ENCODE peak calls at places on chromosome 20, in five cellular contexts. U, D, W, Q and R are unnamed samples.

GRCh38 chr20:64111841-64112641 is 4.7 kb upstream of the NPBWR2 start:
- DNase-seq in U (peak), D (no peak), W (no peak), Q (peak), R (no peak)

GRCh38 chr20:40683894-40684268 is 5.2 kb downstream of the MAFB start:
- DNase-seq in U (no peak), D (no peak), W (no peak), Q (no peak), R (no peak)

GRCh38 chr20:12695937-12696336 is 312.8 kb upstream of the SPTLC3 start:
- DNase-seq in U (peak), D (no peak), W (no peak), Q (no peak), R (no peak)

GRCh38 chr20:38109657-38110524 is 55.2 kb downstream of the TGM2 start:
- DNase-seq in U (peak), D (no peak), W (peak), Q (no peak), R (peak)

GRCh38 chr20:58700823-58701222 is 8.2 kb downstream of the NPEPL1 start:
- DNase-seq in U (peak), D (no peak), W (no peak), Q (no peak), R (no peak)

GRCh38 chr20:15582146-15582776 is 991.0 kb downstream of the KIF16B start:
- DNase-seq in U (no peak), D (no peak), W (no peak), Q (no peak), R (no peak)

GRCh38 chr20:20549267-20549612 is 163.2 kb downstream of the RALGAPA2 start:
- DNase-seq in U (no peak), D (no peak), W (no peak), Q (peak), R (no peak)

GRCh38 chr20:23640873-23641667 is 3.3 kb upstream of the CST3 start:
- DNase-seq in U (no peak), D (no peak), W (no peak), Q (no peak), R (no peak)

GRCh38 chr20:19802492-19803158 is 44.6 kb downstream of the RIN2 start:
- DNase-seq in U (peak), D (no peak), W (no peak), Q (no peak), R (no peak)

GRCh38 chr20:10636326-10636818 is 37.4 kb downstream of the JAG1 start:
- DNase-seq in U (no peak), D (no peak), W (no peak), Q (no peak), R (no peak)

GRCh38 chr20:51797357-51798025 is 4.8 kb downstream of the SALL4 start:
- DNase-seq in U (peak), D (no peak), W (no peak), Q (no peak), R (no peak)

GRCh38 chr20:48682529-48683385 is 145.0 kb downstream of the PREX1 start:
- DNase-seq in U (peak), D (no peak), W (peak), Q (peak), R (no peak)

GRCh38 chr20:34946661-34947060 is 8.9 kb downstream of the GSS start:
- DNase-seq in U (no peak), D (no peak), W (no peak), Q (no peak), R (no peak)

DNA sequence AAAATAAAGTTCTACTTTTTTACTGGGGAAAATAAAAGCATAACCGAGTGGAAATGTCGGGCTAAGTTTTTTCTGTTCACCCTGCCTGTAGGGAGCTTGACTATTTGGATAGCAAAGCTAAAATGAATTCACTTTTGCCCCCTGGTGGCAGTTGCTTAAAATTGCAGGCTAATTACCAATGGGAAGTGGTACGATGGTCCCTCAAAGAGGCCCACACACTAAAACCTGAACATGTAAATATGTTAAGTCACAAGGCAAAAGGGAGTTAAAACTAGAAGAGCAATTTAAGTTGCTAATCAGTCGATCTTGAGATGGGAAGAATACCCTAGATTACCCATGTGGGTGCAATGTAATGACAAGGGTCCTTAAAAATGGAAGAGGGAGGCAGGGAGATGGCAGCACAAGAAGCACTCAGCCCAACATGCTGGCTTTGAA is 916 bp upstream of the SUN5 start:
- DNase-seq in U (peak), D (no peak), W (no peak), Q (no peak), R (no peak)
- TF ChIP-seq CTCF in U (peak), D (peak), W (no peak), Q (no peak), R (peak)

DNA sequence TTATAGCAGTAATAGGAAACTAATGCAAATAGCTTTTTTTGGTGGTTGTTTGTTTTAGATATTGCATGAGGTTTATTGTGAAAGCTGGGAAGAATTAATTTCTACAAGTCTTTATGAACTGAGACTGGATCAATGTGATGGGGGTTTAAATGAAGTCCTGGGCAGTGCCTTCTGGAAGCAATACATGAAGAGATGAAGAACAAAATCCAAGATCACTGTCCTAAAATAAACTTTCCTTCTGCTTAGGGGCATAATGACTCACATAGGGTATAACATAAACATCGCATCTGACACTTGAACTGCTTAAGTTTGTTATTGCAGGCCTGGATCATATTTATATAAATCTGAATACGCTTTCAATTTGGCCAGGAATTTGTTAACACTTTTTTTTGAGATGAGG is 20.9 kb upstream of the SHLD1 start:
- DNase-seq in U (no peak), D (no peak), W (no peak), Q (no peak), R (no peak)
- TF ChIP-seq CTCF in U (no peak), D (no peak), W (no peak), Q (no peak), R (no peak)

GRCh38 chr20:62549499-62550086 is 73.8 kb upstream of the GATA5 start:
- DNase-seq in U (no peak), D (no peak), W (no peak), Q (no peak), R (no peak)
- TF ChIP-seq CTCF in U (no peak), D (no peak), W (no peak), Q (no peak), R (no peak)

DNA sequence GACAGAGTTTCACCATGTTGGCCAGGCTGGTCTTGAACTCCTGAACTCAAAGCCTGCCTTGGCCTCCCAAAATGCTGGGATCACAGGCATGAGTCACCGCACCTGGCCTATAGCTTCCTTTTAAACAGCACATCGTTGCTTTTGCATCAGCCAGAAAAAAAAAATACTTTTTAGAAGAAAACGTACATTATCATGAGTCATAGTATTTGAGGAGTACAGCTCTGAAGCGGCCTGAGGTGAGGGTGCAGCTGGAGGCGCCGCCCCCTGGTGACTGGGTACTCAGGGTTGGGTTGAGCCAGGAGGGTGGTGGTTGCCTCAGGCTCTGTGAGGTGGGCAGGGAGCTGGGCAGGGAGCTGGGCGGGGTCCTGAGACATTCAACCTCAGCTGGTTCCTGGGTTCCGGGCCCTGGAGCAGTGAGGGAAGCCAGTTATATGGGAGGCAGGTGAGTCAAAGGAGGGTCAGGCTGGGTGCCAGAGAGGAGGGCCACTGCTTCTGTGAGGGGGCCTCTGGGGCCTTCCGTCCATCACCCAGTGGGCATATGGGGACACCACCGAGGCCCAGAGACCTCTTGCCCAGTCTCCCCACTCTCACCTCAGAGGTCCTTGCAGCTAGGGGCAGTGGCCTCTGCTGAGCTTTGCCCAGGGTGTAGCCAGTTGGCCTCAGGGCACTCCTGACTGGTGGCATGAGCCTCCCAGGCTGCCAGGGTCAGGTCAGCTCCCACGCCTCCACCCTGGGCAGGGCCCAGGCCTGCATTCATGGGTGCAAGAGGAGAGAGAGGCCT is 11.7 kb upstream of the ID1 start:
- DNase-seq in U (peak), D (no peak), W (no peak), Q (peak), R (no peak)
- TF ChIP-seq CTCF in U (no peak), D (no peak), W (no peak), Q (no peak), R (no peak)

GRCh38 chr20:3446779-3447178 is 24.0 kb upstream of the ATRN start:
- DNase-seq in U (no peak), D (no peak), W (no peak), Q (no peak), R (peak)
- TF ChIP-seq CTCF in U (no peak), D (no peak), W (no peak), Q (no peak), R (no peak)

GRCh38 chr20:18190466-18191233 is 53.0 kb downstream of the KAT14 start:
- DNase-seq in U (peak), D (no peak), W (no peak), Q (no peak), R (no peak)

GRCh38 chr20:18191336-18191735 is 53.7 kb downstream of the KAT14 start:
- DNase-seq in U (no peak), D (no peak), W (no peak), Q (no peak), R (no peak)

GRCh38 chr20:18188446-18188845 is 50.8 kb downstream of the KAT14 start:
- DNase-seq in U (no peak), D (no peak), W (no peak), Q (no peak), R (no peak)

DNA sequence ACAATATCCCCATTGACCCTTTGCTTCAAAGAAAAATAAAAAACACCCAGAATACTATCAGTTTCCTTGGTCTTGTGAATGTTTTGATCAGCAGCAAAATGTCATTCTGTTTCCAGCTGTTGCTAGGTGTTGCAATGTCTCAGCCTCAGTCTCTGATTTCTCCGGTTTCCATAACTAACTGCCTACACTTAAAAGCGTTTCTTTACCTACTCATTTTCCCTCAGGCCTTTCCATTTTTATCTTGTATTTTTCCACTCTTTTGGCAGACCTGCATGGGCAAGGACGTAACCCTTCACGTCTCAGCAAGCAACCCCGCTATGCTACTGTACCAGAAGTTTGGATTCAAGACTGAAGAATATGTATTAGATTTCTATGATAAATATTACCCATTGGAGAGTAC is 49.4 kb downstream of the KAT14 start:
- DNase-seq in U (no peak), D (no peak), W (no peak), Q (no peak), R (no peak)
- TF ChIP-seq CTCF in U (no peak), D (no peak), W (no peak), Q (no peak), R (no peak)

DNA sequence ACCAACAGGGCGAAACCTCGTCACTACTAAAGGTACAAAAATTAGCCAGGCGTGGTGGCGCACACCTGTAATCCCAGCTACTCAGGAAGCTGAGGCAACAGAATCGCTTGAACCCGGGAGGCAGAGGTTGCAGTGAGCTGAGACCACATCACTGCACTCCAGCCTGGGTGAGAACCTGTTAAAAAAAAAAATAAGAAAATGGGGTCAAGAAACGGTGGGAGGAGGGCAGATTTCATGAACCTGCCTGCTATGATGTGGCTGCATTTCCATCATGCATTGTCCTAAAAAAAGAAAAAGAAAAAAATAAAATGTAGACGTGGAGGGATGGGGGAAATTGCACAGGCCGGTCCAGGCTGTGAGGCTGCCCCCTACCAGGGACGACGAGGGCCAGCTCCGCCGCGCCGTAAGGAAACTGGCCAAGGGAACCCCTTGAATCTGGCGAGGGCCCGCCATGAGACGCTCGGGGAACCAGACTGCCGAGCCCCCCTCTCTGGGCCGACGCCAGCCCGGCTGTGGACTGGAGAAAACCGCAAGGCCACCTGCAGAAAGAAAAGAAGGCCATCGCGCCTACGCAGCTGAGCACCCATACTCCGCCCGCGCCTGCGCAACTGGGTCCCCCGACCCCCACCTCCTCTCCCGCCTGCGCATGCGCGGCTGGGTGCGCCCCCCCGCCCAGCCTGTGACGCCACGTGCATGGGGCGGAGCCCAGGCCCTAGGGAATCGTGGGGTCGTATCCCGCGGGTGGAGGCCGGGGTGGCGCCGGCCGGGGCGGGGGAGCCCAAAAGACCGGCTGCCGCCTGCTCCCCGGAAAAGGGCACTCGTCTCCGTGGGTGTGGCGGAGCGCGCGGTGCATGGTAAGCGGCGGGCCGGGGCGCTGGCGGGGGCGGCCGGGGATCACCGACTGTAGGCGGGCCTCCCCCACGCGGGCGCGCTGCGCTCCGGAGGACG is at the start of gene ENTPD6:
- DNase-seq in U (peak), D (peak), W (peak), Q (peak), R (peak)
- TF ChIP-seq CTCF in U (no peak), D (no peak), W (no peak), Q (peak), R (peak)

GRCh38 chr20:57622579-57623381 is 2.6 kb upstream of the ZBP1 start:
- DNase-seq in U (peak), D (no peak), W (no peak), Q (peak), R (peak)
- TF ChIP-seq CTCF in U (peak), D (peak), W (peak), Q (peak), R (peak)